ENCODE peak calls at places on chromosomes 1 and 21, in four cellular contexts. F is choroid plexus epithelial cell, W is body of pancreas, T is fibroblast of mammary gland. S is an unnamed sample.

GRCh38 chr1:1841575-1841991 is 49.3 kb downstream of the GNB1 start:
- DNase-seq in T (peak), W (no peak), F (peak), S (peak)

GRCh38 chr21:15279484-15279883 is 214.7 kb upstream of the NRIP1 start:
- DNase-seq in W (no peak), T (peak), F (no peak), S (no peak)

GRCh38 chr21:45951676-45952075 is 29.9 kb upstream of the COL6A1 start:
- DNase-seq in T (no peak), W (no peak), F (no peak), S (no peak)

GRCh38 chr1:84410328-84411107 is 12.2 kb downstream of the DNASE2B start:
- DNase-seq in F (peak), W (no peak), T (no peak), S (no peak)

GRCh38 chr1:208129489-208129888 is 114.7 kb downstream of the PLXNA2 start:
- DNase-seq in T (no peak), W (no peak), F (no peak), S (no peak)

GRCh38 chr1:157994704-157995540 is 1.5 kb downstream of the KIRREL1 start:
- DNase-seq in W (no peak), T (peak), F (peak), S (peak)

GRCh38 chr1:22832414-22832786 is 121.8 kb downstream of the EPHB2 start:
- DNase-seq in W (no peak), F (peak), T (peak), S (peak)

GRCh38 chr1:181206979-181207790 is 118.7 kb downstream of the IER5 start:
- DNase-seq in W (no peak), T (no peak), F (no peak), S (no peak)

GRCh38 chr1:230977781-230978490 is 725 bp downstream of the TTC13 start:
- DNase-seq in T (peak), W (peak), F (peak), S (no peak)

GRCh38 chr1:113452921-113453770 is 62.8 kb downstream of the MAGI3 start:
- DNase-seq in F (peak), W (peak), T (peak), S (peak)
- TF ChIP-seq CTCF in F (peak), W (peak), T (peak), S (peak)

GRCh38 chr1:111480682-111481081 is 6.9 kb downstream of the C1orf162 start:
- DNase-seq in F (no peak), T (no peak), W (no peak), S (no peak)
- TF ChIP-seq CTCF in F (no peak), T (no peak), W (no peak), S (no peak)

GRCh38 chr1:192488058-192488457 is 87.5 kb upstream of the RGS1 start:
- DNase-seq in T (no peak), W (no peak), F (no peak), S (no peak)
- TF ChIP-seq CTCF in T (peak), W (no peak), F (no peak), S (peak)

GRCh38 chr1:4425892-4426291 is 228.5 kb upstream of the AJAP1 start:
- DNase-seq in W (peak), T (no peak), F (no peak), S (no peak)

GRCh38 chr1:4424254-4424653 is 230.2 kb upstream of the AJAP1 start:
- DNase-seq in T (no peak), F (no peak), W (no peak), S (no peak)

GRCh38 chr1:4422496-4423289 is 231.7 kb upstream of the AJAP1 start:
- DNase-seq in W (no peak), T (no peak), F (peak), S (no peak)

GRCh38 chr1:4428711-4429110 is 225.7 kb upstream of the AJAP1 start:
- DNase-seq in W (no peak), F (no peak), T (no peak), S (no peak)

DNA sequence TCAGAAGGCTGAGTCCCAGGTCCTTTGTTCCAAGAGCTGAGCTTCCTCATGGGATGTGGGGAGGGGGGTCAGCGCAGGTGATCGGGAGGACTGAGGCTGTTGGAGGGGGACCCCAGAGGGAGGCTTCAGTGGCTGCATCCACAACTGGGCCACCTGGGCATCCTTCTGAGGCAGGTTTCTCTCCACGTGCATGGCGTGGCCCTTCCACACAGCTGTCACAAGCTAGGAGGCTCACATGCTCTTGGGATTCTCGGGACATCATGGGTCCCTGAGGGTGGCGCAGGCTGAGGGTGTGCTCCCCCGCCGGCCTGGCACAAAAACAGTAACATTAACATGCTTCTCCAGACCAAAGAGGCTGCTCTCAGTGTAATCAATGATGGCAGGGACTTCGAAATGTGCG is 229.6 kb upstream of the AJAP1 start:
- DNase-seq in W (no peak), F (no peak), T (no peak), S (no peak)
- TF ChIP-seq CTCF in W (no peak), F (no peak), T (no peak), S (no peak)

GRCh38 chr1:34896612-34897011 is 32.8 kb downstream of the DLGAP3 start:
- DNase-seq in T (no peak), W (no peak), F (peak), S (peak)
- TF ChIP-seq CTCF in T (no peak), W (no peak), F (peak), S (peak)

DNA sequence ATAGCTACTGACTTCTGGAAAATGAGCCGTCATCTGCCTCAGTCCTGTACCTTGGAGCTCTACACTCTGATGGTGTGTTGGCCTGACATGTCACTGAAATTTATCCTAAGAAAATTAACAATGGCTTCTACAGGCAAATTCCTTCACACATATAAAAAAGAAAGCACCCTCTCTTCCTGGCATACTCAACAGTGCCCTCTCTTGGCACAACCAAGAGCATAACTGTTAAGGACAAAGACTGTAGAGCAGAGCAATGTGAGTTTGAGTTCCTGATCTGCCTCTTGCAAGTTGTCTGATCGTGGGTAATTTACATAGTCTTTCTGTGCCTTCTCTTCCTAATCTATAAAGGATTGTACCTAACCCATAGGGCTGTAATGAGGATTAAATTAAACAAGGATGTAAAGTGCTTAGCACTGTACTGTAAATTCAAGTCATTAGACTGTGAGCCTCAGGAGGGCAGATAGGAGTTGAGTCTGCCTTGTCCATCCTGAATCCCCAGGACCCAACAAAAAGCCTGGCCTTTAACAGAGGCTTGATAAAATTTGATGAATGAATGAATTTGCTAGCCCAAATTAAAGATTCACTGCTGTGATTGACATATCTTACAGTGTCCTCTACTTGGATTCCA is 83.5 kb downstream of the SYF2 start:
- DNase-seq in T (peak), F (peak), W (no peak), S (no peak)
- TF ChIP-seq CTCF in T (peak), F (peak), W (peak), S (peak)

DNA sequence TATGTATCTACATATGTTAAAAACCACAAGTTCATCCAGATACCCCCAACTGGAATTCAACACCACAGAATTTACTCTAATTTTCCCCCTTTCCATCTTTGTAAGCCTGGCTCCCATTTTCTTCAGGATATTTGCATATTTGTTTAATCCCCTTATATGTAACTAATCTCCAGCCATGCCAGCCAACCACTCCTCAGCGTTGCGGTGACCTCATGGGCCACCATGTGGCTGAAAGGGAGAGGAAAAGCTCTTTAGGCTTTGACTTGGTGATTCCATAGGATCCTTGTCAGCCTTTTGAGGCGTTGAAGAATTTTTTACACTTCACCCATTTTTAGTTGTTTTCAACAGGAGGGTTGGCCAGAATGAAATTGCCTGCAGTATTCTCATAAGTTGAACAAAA is 10.0 kb downstream of the CLDN19 start:
- DNase-seq in T (no peak), F (no peak), W (no peak), S (no peak)
- TF ChIP-seq CTCF in T (no peak), F (no peak), W (no peak), S (peak)

GRCh38 chr1:8006037-8006963 is 19.8 kb downstream of the ERRFI1 start:
- DNase-seq in F (peak), W (peak), T (peak), S (no peak)

GRCh38 chr1:8002329-8003320 is 23.5 kb downstream of the ERRFI1 start:
- DNase-seq in W (no peak), T (peak), F (peak), S (peak)

GRCh38 chr1:8003431-8004112 is 22.5 kb downstream of the ERRFI1 start:
- DNase-seq in F (peak), T (peak), W (no peak), S (no peak)

GRCh38 chr1:8004113-8004802 is 21.9 kb downstream of the ERRFI1 start:
- DNase-seq in T (no peak), F (peak), W (peak), S (peak)

GRCh38 chr1:8004803-8005573 is 21.1 kb downstream of the ERRFI1 start:
- DNase-seq in T (peak), W (peak), F (peak), S (peak)
- TF ChIP-seq CTCF in T (no peak), W (peak), F (no peak), S (no peak)

S was measured in AG10803.